ENCODE peak calls at places on chromosome 21, in nine cellular contexts. P is T follicular helper cell; I is mesothelial cell of epicardium; J is A172; A is NCI-H1092; O is NCI-H446 treated with DMSO at 0.1 percent for 48 hours; D is activated CD8-positive, alpha-beta memory T cell treated with anti-CD3 and anti-CD28 coated beads, Interleukin-2, amount 50 U/mL, for 4 hours; F is T-helper 2 cell; H is bronchial epithelial cell. T is an unnamed sample.

GRCh38 chr21:46116189-46116845 is 18.4 kb downstream of the COL6A2 start:
- DNase-seq in P (no peak), I (peak; percentile 37), J (no peak), A (no peak), O (no peak), D (peak; percentile 9), F (no peak), H (no peak), T (no peak)

GRCh38 chr21:37531402-37532042 is 164.9 kb downstream of the DYRK1A start:
- DNase-seq in P (no peak), I (no peak), J (no peak), A (peak; percentile 31), O (peak; percentile 14), D (no peak), F (no peak), H (no peak), T (no peak)

GRCh38 chr21:33514234-33514633 is 22.7 kb upstream of the DNAJC28 start:
- DNase-seq in P (no peak), I (no peak), J (no peak), A (no peak), O (no peak), D (no peak), F (no peak), H (no peak), T (no peak)

GRCh38 chr21:32516729-32517649 is 68.3 kb downstream of the TCP10L start:
- DNase-seq in P (no peak), I (no peak), J (peak; percentile 88), A (no peak), O (no peak), D (no peak), F (no peak), H (no peak), T (no peak)

GRCh38 chr21:29376556-29376955 is 77.8 kb downstream of the BACH1 start:
- DNase-seq in P (peak; percentile 24), I (no peak), J (peak; percentile 54), A (peak; percentile 1), O (no peak), D (peak; percentile 49), F (peak; percentile 26), H (peak; percentile 17), T (no peak)

GRCh38 chr21:45200596-45201296 is 86.9 kb downstream of the POFUT2 start:
- DNase-seq in P (no peak), I (no peak), J (no peak), A (peak; percentile 37), O (no peak), D (no peak), F (no peak), H (no peak), T (no peak)

GRCh38 chr21:33026878-33027400 is 1.2 kb downstream of the OLIG2 start:
- DNase-seq in P (no peak), I (no peak), J (no peak), A (no peak), O (no peak), D (no peak), F (no peak), H (no peak), T (no peak)

GRCh38 chr21:32807717-32808380 is 36.3 kb upstream of the PAXBP1 start:
- DNase-seq in P (no peak), I (no peak), J (peak; percentile 74), A (no peak), O (peak; percentile 71), D (no peak), F (no peak), H (peak; percentile 30), T (no peak)

GRCh38 chr21:38561205-38561604 is 62.9 kb upstream of the ERG start:
- DNase-seq in P (no peak), I (no peak), J (no peak), A (no peak), O (no peak), D (no peak), F (no peak), H (peak; percentile 7), T (no peak)

GRCh38 chr21:32940079-32941014 is 85.4 kb upstream of the OLIG2 start:
- DNase-seq in P (no peak), I (no peak), J (peak; percentile 52), A (peak; percentile 17), O (no peak), D (peak; percentile 31), F (no peak), H (peak; percentile 35), T (no peak)